ENCODE peak calls at places on chromosome 7, in four cellular contexts. H, C, U and L are unnamed samples. For H3K36me3, the result is how much of the 10 kb centered on the place peaks cover.

GRCh38 chr7:134892002-134892693 is 94.2 kb upstream of the AGBL3 start:
- DNase-seq in H (no peak), C (no peak), U (no peak), L (no peak)

GRCh38 chr7:37960483-37960882 is 40.0 kb downstream of the EPDR1 start:
- DNase-seq in H (no peak), C (no peak), U (no peak), L (no peak)

GRCh38 chr7:155834486-155835048 is 22.3 kb upstream of the SHH start:
- DNase-seq in H (no peak), C (no peak), U (no peak), L (no peak)

GRCh38 chr7:50662059-50662689 is 97.0 kb upstream of the DDC start:
- DNase-seq in H (no peak), C (no peak), U (no peak), L (no peak)

GRCh38 chr7:101792051-101792651 is 25.3 kb upstream of the CUX1 start:
- DNase-seq in H (no peak), C (no peak), U (no peak), L (no peak)

GRCh38 chr7:149060161-149060560 is 30.4 kb downstream of the ZNF786 start:
- DNase-seq in H (no peak), C (no peak), U (no peak), L (peak)

GRCh38 chr7:77444123-77444522 is 28.0 kb upstream of the GSAP start:
- DNase-seq in H (no peak), C (no peak), U (no peak), L (no peak)

GRCh38 chr7:84044834-84045233 is 149.8 kb downstream of the SEMA3A start:
- DNase-seq in H (no peak), C (no peak), U (no peak), L (no peak)

GRCh38 chr7:44218418-44219201 is 17.8 kb downstream of the YKT6 start:
- DNase-seq in H (no peak), C (no peak), U (peak), L (no peak)

GRCh38 chr7:130982160-130982638 is 248.2 kb upstream of the KLF14 start:
- DNase-seq in H (peak), C (no peak), U (peak), L (no peak)

GRCh38 chr7:77464589-77464988 is 48.4 kb upstream of the GSAP start:
- DNase-seq in H (no peak), C (no peak), U (no peak), L (no peak)

GRCh38 chr7:85567983-85568382 is 381.1 kb upstream of the SEMA3D start:
- DNase-seq in H (no peak), C (no peak), U (no peak), L (no peak)

GRCh38 chr7:6532516-6532915 is 18.7 kb downstream of the GRID2IP start:
- DNase-seq in H (no peak), C (no peak), U (no peak), L (no peak)

GRCh38 chr7:6533893-6534804 is 17.1 kb downstream of the GRID2IP start:
- DNase-seq in H (peak), C (no peak), U (no peak), L (no peak)

GRCh38 chr7:6530626-6531491 is 20.4 kb downstream of the GRID2IP start:
- DNase-seq in H (no peak), C (no peak), U (peak), L (no peak)

GRCh38 chr7:6529643-6530042 is 21.6 kb downstream of the GRID2IP start:
- DNase-seq in H (no peak), C (no peak), U (no peak), L (no peak)

GRCh38 chr7:6531492-6532279 is 19.6 kb downstream of the GRID2IP start:
- DNase-seq in H (no peak), C (no peak), U (peak), L (no peak)
- TF ChIP-seq EZH2 in H (no peak), C (no peak), U (no peak), L (no peak)

GRCh38 chr7:129434172-129434845 is at the start of gene STRIP2:
- DNase-seq in H (peak), C (peak), U (peak), L (no peak)
- TF ChIP-seq POLR2AphosphoS5 in H (peak), C (peak), U (peak), L (peak)

GRCh38 chr7:87202208-87202607 is 17.3 kb downstream of the TMEM243 start:
- DNase-seq in H (no peak), C (no peak), U (no peak), L (no peak)

GRCh38 chr7:87193912-87194311 is 25.6 kb downstream of the TMEM243 start:
- DNase-seq in H (no peak), C (no peak), U (no peak), L (no peak)

GRCh38 chr7:87199700-87200450 is 19.7 kb downstream of the TMEM243 start:
- DNase-seq in H (peak), C (no peak), U (no peak), L (no peak)

GRCh38 chr7:87202705-87203104 is 16.8 kb downstream of the TMEM243 start:
- DNase-seq in H (no peak), C (no peak), U (no peak), L (no peak)

DNA sequence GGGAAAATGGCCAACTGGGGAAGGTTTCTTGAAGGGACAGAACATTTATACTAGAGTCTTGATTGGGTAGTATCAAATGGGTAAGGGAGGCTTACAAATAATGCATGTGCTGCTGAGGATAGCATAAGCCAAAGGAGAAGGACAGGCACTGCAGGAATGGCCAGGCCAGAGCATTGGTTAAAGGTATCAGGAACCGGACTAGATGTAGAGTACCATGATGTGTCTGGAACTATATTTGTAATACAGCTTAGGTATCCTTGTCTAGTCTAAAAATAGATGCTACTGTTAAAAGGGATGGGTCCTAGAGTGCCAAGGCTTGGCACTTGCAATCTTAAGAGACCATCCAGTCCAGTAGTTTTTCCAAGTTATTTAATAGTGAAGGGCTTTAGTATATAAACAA is 20.3 kb downstream of the TMEM243 start:
- DNase-seq in H (no peak), C (no peak), U (no peak), L (no peak)
- H3K36me3 ChIP-seq in H (under half), C (under half), U (under half), L (half or more)

GRCh38 chr7:1233328-1234048 is 816 bp downstream of the UNCX start:
- DNase-seq in H (no peak), C (no peak), U (peak), L (no peak)
- TF ChIP-seq EZH2 in H (peak), C (no peak), U (peak), L (no peak)

DNA sequence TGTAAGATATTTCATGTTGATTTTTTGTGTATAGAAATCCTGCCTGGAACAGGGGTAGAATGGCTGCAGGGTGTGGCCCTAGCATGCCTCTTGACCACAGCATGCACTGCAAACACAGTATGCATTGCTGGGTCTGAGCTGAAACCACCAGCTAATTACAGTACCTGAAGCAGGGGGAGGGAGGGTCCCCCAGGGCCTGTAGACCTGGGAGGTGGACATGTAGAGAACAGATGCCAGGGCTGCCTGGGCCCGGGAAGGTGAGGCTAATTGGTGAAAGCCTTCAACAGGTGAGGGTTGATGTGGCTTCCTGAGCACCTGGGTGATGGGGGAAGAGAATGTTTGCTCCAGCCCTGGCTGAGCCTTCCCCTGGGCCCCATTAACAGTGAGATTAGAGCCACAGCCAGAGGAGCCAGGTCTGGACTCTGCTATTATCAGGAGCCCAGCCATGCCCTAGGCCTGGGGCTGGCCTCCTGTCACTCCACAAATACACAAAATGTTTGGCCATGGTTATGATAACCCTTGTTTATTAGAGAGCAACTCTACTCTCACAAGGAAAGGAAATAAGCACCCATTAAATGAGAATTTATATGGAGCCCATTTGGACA is 83.3 kb downstream of the PLXNA4 start:
- DNase-seq in H (no peak), C (no peak), U (no peak), L (no peak)
- TF ChIP-seq POLR2AphosphoS5 in H (no peak), C (no peak), U (no peak), L (no peak)